ENCODE peak calls at places on chromosomes 2 and 18, in five cellular contexts. D is HFF-Myc, S is HCT116, O is astrocyte of the cerebellum, J is adipocyte. N is an unnamed sample.

GRCh38 chr2:145851730-145852129 is 1331.8 kb upstream of the ZEB2 start:
- DNase-seq in O (no peak), J (peak), D (no peak), S (no peak), N (no peak)

GRCh38 chr2:224712346-224712745 is 3.8 kb downstream of the CCDC195 start:
- DNase-seq in D (no peak), O (no peak), S (no peak), J (peak), N (no peak)

GRCh38 chr2:127254386-127254981 is 34.4 kb upstream of the CYP27C1 start:
- DNase-seq in O (peak), S (no peak), J (no peak), D (peak), N (no peak)

GRCh38 chr18:59155140-59155539 is 15.5 kb downstream of the SEC11C start:
- DNase-seq in S (no peak), O (peak), J (peak), D (peak), N (peak)

GRCh38 chr2:181130686-181131085 is 150.3 kb downstream of the UBE2E3 start:
- DNase-seq in D (no peak), O (no peak), S (no peak), J (peak), N (no peak)

GRCh38 chr2:163039266-163039665 is 200.7 kb upstream of the KCNH7 start:
- DNase-seq in S (no peak), O (no peak), J (no peak), D (no peak), N (no peak)

GRCh38 chr2:134549104-134549503 is 169.7 kb downstream of the TMEM163 start:
- DNase-seq in D (no peak), J (peak), O (no peak), S (no peak), N (no peak)

GRCh38 chr2:71620851-71621251 is 167.5 kb downstream of the DYSF start:
- DNase-seq in D (no peak), S (no peak), J (no peak), O (no peak), N (no peak)

GRCh38 chr2:2788076-2788475 is 457.0 kb upstream of the MYT1L start:
- DNase-seq in D (no peak), J (no peak), S (no peak), O (no peak), N (no peak)

GRCh38 chr18:39419315-39419714 is 1853.7 kb upstream of the CELF4 start:
- DNase-seq in J (no peak), D (no peak), S (no peak), O (no peak), N (no peak)

GRCh38 chr18:39415471-39415870 is 1849.9 kb upstream of the CELF4 start:
- DNase-seq in S (no peak), J (no peak), O (no peak), D (no peak), N (no peak)

DNA sequence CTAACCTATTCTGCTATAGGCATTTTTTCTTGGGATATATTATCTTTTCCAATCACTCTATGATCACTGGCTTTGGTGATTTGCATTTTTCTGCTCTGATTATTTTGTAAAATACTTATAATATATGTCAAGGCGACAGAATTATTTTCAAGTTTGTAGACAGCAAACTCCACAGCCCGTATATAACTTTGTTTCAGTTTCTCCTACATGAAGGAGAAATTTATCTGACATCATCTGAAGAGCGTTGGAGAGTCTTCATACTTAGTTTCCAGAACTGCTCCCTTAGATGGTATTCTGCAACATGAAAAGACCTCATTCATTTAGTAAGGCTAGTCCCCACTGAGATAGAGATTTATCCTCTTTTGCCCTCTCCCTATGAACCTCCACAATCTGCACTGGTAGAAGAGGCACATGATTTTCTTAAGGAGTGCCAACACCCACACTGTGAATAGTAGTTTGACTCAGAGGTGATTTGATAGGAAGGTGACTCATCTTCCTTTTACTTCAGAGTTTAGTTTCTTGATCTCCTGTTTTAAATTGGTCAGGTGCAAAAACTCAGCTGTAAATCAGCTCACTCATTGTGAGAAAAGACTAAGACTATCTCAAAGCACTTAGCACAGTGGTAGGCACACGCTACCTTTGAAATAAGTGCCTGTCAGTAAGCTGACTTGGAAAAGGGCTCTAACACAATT is 1848.6 kb upstream of the CELF4 start:
- DNase-seq in D (peak), O (peak), J (no peak), S (peak), N (peak)
- H3K4me3 ChIP-seq in D (no peak), O (no peak), J (no peak), S (no peak), N (no peak)

DNA sequence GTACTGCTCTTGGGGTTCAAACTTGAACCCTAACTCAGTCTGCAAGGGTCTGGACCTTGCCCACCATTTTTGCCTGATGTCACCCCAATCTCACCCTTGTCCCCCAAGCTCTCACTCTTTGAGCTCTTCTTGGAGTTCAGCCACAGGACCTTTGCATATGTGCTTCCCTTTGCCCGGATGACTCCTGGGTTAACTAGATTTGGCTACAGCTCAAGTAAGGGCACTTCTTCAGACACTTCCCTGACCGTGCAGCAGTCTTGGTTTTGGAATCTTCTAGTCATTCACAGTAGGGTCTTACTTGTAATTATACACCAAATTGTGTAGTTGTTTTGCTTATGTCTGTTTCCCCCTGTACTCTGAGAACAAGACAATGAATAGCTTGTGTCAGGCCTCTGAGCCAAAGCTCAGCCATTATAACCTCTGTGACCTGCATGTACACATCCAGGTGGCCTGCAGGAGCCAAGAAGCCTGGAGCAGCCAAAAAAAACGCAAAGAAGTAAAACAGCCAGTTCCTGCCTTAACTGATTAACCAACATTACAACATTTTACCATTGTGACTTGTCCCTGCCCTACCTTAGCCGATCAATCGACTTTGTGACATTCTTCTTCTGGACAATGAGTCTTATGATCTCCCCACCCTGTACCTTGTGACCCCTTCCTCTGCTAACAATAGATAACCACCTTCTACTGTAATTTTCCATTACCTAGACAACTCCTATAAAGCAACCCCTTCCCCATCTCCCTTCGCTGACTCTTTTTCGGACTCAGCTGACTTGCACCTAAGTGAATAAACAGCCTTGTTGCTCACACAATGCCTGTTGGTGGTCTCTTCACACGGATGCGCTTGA is 1.0 kb upstream of the MOGAT1 start:
- DNase-seq in D (no peak), J (no peak), S (no peak), O (no peak), N (no peak)
- H3K4me3 ChIP-seq in D (no peak), J (no peak), S (no peak), O (no peak), N (no peak)

GRCh38 chr2:75705921-75706320 is 4.8 kb downstream of the GCFC2 start:
- DNase-seq in J (peak), O (no peak), S (no peak), D (no peak), N (no peak)

GRCh38 chr2:75707901-75708300 is 2.8 kb downstream of the GCFC2 start:
- DNase-seq in S (no peak), O (no peak), J (no peak), D (no peak), N (no peak)

GRCh38 chr2:75710577-75711253 is at the start of gene GCFC2:
- DNase-seq in S (peak), D (peak), J (peak), O (peak), N (peak)

GRCh38 chr2:75710220-75710576 is 517 bp downstream of the GCFC2 start:
- DNase-seq in S (no peak), D (no peak), O (no peak), J (no peak), N (no peak)

DNA sequence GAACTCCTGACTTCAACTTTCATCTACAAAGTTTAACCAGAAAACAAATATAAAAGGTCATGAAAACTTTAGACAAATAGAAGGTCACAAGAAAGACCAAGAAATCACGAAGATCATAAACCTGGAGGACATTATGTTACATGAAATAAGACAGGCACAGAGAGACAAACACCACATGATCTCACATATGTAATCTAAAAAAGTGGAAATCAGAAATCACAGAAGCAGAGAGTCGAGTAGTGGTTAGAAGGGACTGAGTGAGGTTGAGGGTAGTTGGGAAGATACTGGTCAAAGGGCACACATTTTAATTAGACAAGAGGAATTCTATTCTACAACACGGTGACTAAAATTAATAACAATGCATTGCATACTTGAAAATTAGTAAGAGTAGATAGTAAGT is 1.4 kb downstream of the GCFC2 start:
- DNase-seq in J (peak), D (no peak), S (no peak), O (no peak), N (no peak)
- H3K4me3 ChIP-seq in J (peak), D (peak), S (peak), O (no peak), N (peak)

GRCh38 chr2:25159947-25160346 is 8.4 kb downstream of the POMC start:
- DNase-seq in J (no peak), O (no peak), D (no peak), S (no peak), N (no peak)

GRCh38 chr2:25160376-25160775 is 8.0 kb downstream of the POMC start:
- DNase-seq in J (no peak), S (no peak), D (no peak), O (no peak), N (no peak)

GRCh38 chr2:25164526-25164925 is 3.9 kb downstream of the POMC start:
- DNase-seq in J (no peak), O (peak), D (no peak), S (no peak), N (no peak)

GRCh38 chr2:25158096-25158852 is 10.1 kb downstream of the POMC start:
- DNase-seq in J (no peak), O (no peak), D (no peak), S (no peak), N (no peak)

GRCh38 chr2:25161055-25161781 is 7.2 kb downstream of the POMC start:
- DNase-seq in J (no peak), D (no peak), S (no peak), O (no peak), N (no peak)
- H3K4me3 ChIP-seq in J (peak), D (no peak), S (no peak), O (no peak), N (no peak)

GRCh38 chr2:46335966-46336436 is 38.8 kb downstream of the EPAS1 start:
- DNase-seq in D (no peak), J (no peak), S (no peak), O (no peak), N (no peak)

GRCh38 chr2:46335404-46335965 is 38.3 kb downstream of the EPAS1 start:
- DNase-seq in S (no peak), O (no peak), J (peak), D (no peak), N (no peak)

GRCh38 chr2:46337208-46337994 is 40.2 kb downstream of the EPAS1 start:
- DNase-seq in J (no peak), D (no peak), S (no peak), O (no peak), N (no peak)

GRCh38 chr2:46334389-46335345 is 37.5 kb downstream of the EPAS1 start:
- DNase-seq in O (no peak), J (peak), D (peak), S (no peak), N (peak)

DNA sequence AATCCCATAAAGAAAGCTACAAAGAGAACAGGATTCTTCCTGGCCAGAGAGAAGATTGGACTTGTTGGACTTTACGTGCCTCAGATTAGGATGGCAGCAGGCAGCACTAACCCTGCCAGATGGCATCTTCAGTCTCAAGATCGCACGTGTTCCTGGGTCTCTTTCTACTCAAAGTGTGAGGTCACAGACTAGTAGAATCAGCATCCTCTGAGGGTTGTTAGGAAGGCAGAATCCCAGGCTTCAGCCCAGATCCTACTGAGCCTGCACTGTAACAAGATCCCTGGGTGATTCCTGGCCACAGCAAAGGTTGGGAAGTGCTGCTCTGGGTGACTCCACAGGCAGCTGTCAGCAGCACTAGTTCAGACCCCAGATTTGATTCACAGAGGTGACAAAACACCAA is 39.4 kb downstream of the EPAS1 start:
- DNase-seq in S (no peak), D (no peak), O (no peak), J (peak), N (no peak)
- H3K4me3 ChIP-seq in S (no peak), D (no peak), O (no peak), J (peak), N (no peak)

GRCh38 chr18:42746794-42747193 is 368.7 kb downstream of the RIT2 start:
- DNase-seq in J (no peak), O (no peak), D (no peak), S (no peak), N (no peak)

GRCh38 chr18:42745171-42745570 is 370.3 kb downstream of the RIT2 start:
- DNase-seq in J (no peak), D (no peak), S (no peak), O (no peak), N (no peak)

GRCh38 chr18:42745931-42746330 is 369.6 kb downstream of the RIT2 start:
- DNase-seq in J (no peak), S (no peak), O (no peak), D (no peak), N (no peak)

GRCh38 chr18:42742474-42742873 is 373.0 kb downstream of the RIT2 start:
- DNase-seq in J (no peak), S (no peak), O (no peak), D (no peak), N (no peak)

DNA sequence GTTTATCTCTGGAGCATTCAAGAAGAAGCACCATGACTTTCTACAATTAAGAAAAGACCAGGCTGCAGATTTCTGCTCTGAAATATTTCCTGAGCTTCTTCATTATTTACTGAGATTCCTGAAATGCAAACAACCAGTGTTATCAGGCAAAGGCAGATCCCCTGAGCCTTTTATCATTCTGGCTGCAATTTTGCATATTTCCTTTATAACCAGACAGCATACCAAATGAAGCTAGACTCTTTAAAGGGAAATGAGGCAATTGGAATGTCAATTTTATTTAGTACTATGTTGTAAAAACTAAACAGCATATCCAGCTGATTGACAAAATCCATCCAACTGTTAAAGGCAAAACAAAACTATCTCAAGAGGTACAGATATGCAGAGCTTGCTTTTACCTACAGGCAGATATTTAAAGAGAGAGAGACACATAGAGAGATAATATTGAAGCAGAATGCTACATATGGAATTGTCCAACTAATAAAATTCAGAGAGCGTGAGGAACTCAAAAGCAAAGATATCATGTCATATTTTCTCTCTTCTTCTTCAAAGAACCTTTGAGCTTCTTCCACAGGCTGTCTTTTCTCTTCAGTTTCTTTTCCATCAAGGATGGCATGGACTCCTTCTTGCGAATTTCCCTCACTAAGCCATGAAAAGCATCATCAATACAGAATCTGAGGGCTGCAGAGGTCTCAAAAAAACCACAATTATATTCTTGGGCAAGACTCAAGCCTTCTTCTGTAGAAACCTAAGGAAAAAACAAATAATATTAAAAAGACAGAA is 372.3 kb downstream of the RIT2 start:
- DNase-seq in J (no peak), S (no peak), O (no peak), D (no peak), N (no peak)
- H3K4me3 ChIP-seq in J (no peak), S (no peak), O (no peak), D (no peak), N (no peak)

GRCh38 chr2:25131567-25132295 is 36.6 kb downstream of the POMC start:
- DNase-seq in J (peak), D (no peak), O (no peak), S (no peak), N (no peak)

GRCh38 chr2:25132693-25133092 is 35.7 kb downstream of the POMC start:
- DNase-seq in D (no peak), O (no peak), J (no peak), S (no peak), N (no peak)

GRCh38 chr2:25129901-25130520 is 38.4 kb downstream of the POMC start:
- DNase-seq in O (no peak), J (no peak), S (no peak), D (no peak), N (no peak)

GRCh38 chr2:25131253-25131566 is 37.2 kb downstream of the POMC start:
- DNase-seq in S (no peak), O (no peak), J (no peak), D (no peak), N (no peak)

DNA sequence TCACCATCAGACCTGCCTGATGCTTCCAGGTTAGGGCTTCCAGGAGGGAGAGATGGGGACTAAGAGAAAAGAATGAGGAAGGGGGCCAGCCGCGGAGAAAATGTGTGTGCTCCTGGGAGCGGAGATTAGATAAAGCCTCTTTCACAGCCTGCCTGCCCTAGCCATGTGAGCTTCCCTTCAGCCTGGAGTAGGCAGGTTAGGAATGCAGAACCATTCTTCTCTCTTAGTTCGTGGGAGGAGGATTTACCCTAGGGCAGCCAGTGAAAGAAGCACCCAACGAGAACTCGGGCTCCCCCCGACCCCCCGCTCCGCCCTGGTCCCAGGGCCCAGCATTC is 36.1 kb downstream of the POMC start:
- DNase-seq in O (no peak), J (no peak), S (no peak), D (no peak), N (no peak)
- H3K4me3 ChIP-seq in O (no peak), J (no peak), S (no peak), D (no peak), N (no peak)

GRCh38 chr2:73112913-73113633 is at the start of gene RAB11FIP5:
- DNase-seq in O (peak), D (no peak), J (peak), S (peak), N (peak)

GRCh38 chr2:73117441-73117840 is 4.7 kb upstream of the RAB11FIP5 start:
- DNase-seq in S (no peak), J (peak), D (no peak), O (no peak), N (no peak)

GRCh38 chr2:73114273-73114867 is 1.6 kb upstream of the RAB11FIP5 start:
- DNase-seq in S (no peak), D (no peak), O (no peak), J (peak), N (no peak)

GRCh38 chr2:73113634-73113958 is 848 bp upstream of the RAB11FIP5 start:
- DNase-seq in O (no peak), S (no peak), J (no peak), D (no peak), N (no peak)

GRCh38 chr2:73116182-73116960 is 3.6 kb upstream of the RAB11FIP5 start:
- DNase-seq in S (no peak), J (no peak), O (no peak), D (no peak), N (no peak)
- H3K4me3 ChIP-seq in S (no peak), J (no peak), O (no peak), D (no peak), N (no peak)

N was measured in AG04450.